ENCODE peak calls at places on chromosomes 12 and 14, in nine cellular contexts. One of them, this sample, is unnamed.

GRCh38 chr14:65261946-65262345 is 150.6 kb upstream of the FUT8 start:
- DNase-seq in GM23338: no peak
- DNase-seq in OCI-LY7: no peak
- DNase-seq in hepatocyte: no peak
- DNase-seq in HCT116: no peak
- DNase-seq in SK-N-SH: no peak
- DNase-seq in PC-3: no peak
- DNase-seq in GM23248: no peak
- DNase-seq in MM.1S: no peak
- DNase-seq in this sample: peak

GRCh38 chr12:122064034-122064777 is 14.3 kb upstream of the MLXIP start:
- DNase-seq in MM.1S: peak
- DNase-seq in GM23248: peak
- DNase-seq in hepatocyte: peak
- DNase-seq in GM23338: peak
- DNase-seq in HCT116: peak
- DNase-seq in SK-N-SH: peak
- DNase-seq in OCI-LY7: peak
- DNase-seq in PC-3: peak
- DNase-seq in this sample: peak

GRCh38 chr14:35247777-35248475 is 44.3 kb upstream of the PSMA6 start:
- DNase-seq in MM.1S: no peak
- DNase-seq in PC-3: no peak
- DNase-seq in OCI-LY7: no peak
- DNase-seq in HCT116: no peak
- DNase-seq in SK-N-SH: no peak
- DNase-seq in GM23338: no peak
- DNase-seq in GM23248: peak
- DNase-seq in hepatocyte: no peak
- DNase-seq in this sample: no peak

GRCh38 chr14:60106341-60106740 is 14.6 kb downstream of the PCNX4 start:
- DNase-seq in GM23248: peak
- DNase-seq in MM.1S: no peak
- DNase-seq in hepatocyte: peak
- DNase-seq in SK-N-SH: no peak
- DNase-seq in GM23338: no peak
- DNase-seq in HCT116: no peak
- DNase-seq in OCI-LY7: no peak
- DNase-seq in PC-3: no peak
- DNase-seq in this sample: no peak

GRCh38 chr12:39064712-39065111 is 159.3 kb upstream of the CPNE8 start:
- DNase-seq in HCT116: no peak
- DNase-seq in hepatocyte: peak
- DNase-seq in OCI-LY7: no peak
- DNase-seq in SK-N-SH: no peak
- DNase-seq in PC-3: no peak
- DNase-seq in GM23338: no peak
- DNase-seq in GM23248: no peak
- DNase-seq in MM.1S: no peak
- DNase-seq in this sample: no peak

GRCh38 chr12:104376650-104377506 is 73.3 kb downstream of the EID3 start:
- DNase-seq in GM23338: no peak
- DNase-seq in HCT116: no peak
- DNase-seq in PC-3: peak
- DNase-seq in hepatocyte: no peak
- DNase-seq in OCI-LY7: no peak
- DNase-seq in MM.1S: no peak
- DNase-seq in SK-N-SH: no peak
- DNase-seq in GM23248: peak
- DNase-seq in this sample: peak

GRCh38 chr12:100698518-100698917 is 96.1 kb upstream of the ANO4 start:
- DNase-seq in hepatocyte: no peak
- DNase-seq in GM23248: peak
- DNase-seq in GM23338: no peak
- DNase-seq in SK-N-SH: no peak
- DNase-seq in HCT116: no peak
- DNase-seq in PC-3: peak
- DNase-seq in OCI-LY7: no peak
- DNase-seq in MM.1S: no peak
- DNase-seq in this sample: no peak

GRCh38 chr14:92549853-92550244 is 36.3 kb downstream of the RIN3 start:
- DNase-seq in PC-3: no peak
- DNase-seq in MM.1S: no peak
- DNase-seq in GM23338: no peak
- DNase-seq in hepatocyte: no peak
- DNase-seq in OCI-LY7: no peak
- DNase-seq in GM23248: peak
- DNase-seq in HCT116: no peak
- DNase-seq in SK-N-SH: no peak
- DNase-seq in this sample: no peak

GRCh38 chr12:14678547-14678946 is 17.9 kb downstream of the GUCY2C start:
- DNase-seq in hepatocyte: peak
- DNase-seq in SK-N-SH: no peak
- DNase-seq in GM23248: no peak
- DNase-seq in MM.1S: no peak
- DNase-seq in GM23338: no peak
- DNase-seq in OCI-LY7: no peak
- DNase-seq in PC-3: no peak
- DNase-seq in HCT116: no peak
- DNase-seq in this sample: no peak

GRCh38 chr14:34324363-34324795 is 137.7 kb downstream of the SPTSSA start:
- DNase-seq in HCT116: peak
- DNase-seq in PC-3: peak
- DNase-seq in hepatocyte: peak
- DNase-seq in OCI-LY7: peak
- DNase-seq in GM23248: peak
- DNase-seq in GM23338: peak
- DNase-seq in SK-N-SH: peak
- DNase-seq in MM.1S: peak
- DNase-seq in this sample: peak

GRCh38 chr14:88682495-88683114 is 110.1 kb downstream of the EML5 start:
- DNase-seq in MM.1S: no peak
- DNase-seq in GM23338: peak
- DNase-seq in hepatocyte: peak
- DNase-seq in PC-3: no peak
- DNase-seq in HCT116: no peak
- DNase-seq in OCI-LY7: no peak
- DNase-seq in GM23248: no peak
- DNase-seq in SK-N-SH: peak
- DNase-seq in this sample: peak

GRCh38 chr12:89506050-89506449 is 18.5 kb downstream of the GALNT4 start:
- DNase-seq in GM23248: no peak
- DNase-seq in SK-N-SH: no peak
- DNase-seq in OCI-LY7: no peak
- DNase-seq in PC-3: no peak
- DNase-seq in MM.1S: no peak
- DNase-seq in hepatocyte: no peak
- DNase-seq in HCT116: no peak
- DNase-seq in GM23338: no peak
- DNase-seq in this sample: no peak

GRCh38 chr14:49857427-49858003 is 4.9 kb upstream of the NEMF start:
- DNase-seq in GM23338: no peak
- DNase-seq in hepatocyte: no peak
- DNase-seq in PC-3: no peak
- DNase-seq in MM.1S: no peak
- DNase-seq in GM23248: no peak
- DNase-seq in OCI-LY7: peak
- DNase-seq in HCT116: no peak
- DNase-seq in SK-N-SH: no peak
- DNase-seq in this sample: no peak

GRCh38 chr12:20011200-20011599 is 357.1 kb upstream of the PDE3A start:
- DNase-seq in HCT116: no peak
- DNase-seq in GM23248: no peak
- DNase-seq in PC-3: no peak
- DNase-seq in GM23338: no peak
- DNase-seq in OCI-LY7: no peak
- DNase-seq in hepatocyte: no peak
- DNase-seq in SK-N-SH: no peak
- DNase-seq in MM.1S: no peak
- DNase-seq in this sample: no peak

GRCh38 chr12:88896958-88897357 is 316.7 kb upstream of the KITLG start:
- DNase-seq in MM.1S: no peak
- DNase-seq in GM23248: peak
- DNase-seq in OCI-LY7: no peak
- DNase-seq in HCT116: no peak
- DNase-seq in SK-N-SH: no peak
- DNase-seq in GM23338: no peak
- DNase-seq in hepatocyte: no peak
- DNase-seq in PC-3: peak
- DNase-seq in this sample: no peak

GRCh38 chr14:36905272-36906046 is 243.8 kb downstream of the PAX9 start:
- DNase-seq in MM.1S: no peak
- DNase-seq in GM23338: no peak
- DNase-seq in GM23248: no peak
- DNase-seq in PC-3: no peak
- DNase-seq in SK-N-SH: no peak
- DNase-seq in HCT116: no peak
- DNase-seq in hepatocyte: no peak
- DNase-seq in OCI-LY7: no peak
- DNase-seq in this sample: peak

GRCh38 chr14:58901826-58902225 is 264.1 kb downstream of the DACT1 start:
- DNase-seq in SK-N-SH: no peak
- DNase-seq in hepatocyte: no peak
- DNase-seq in GM23248: no peak
- DNase-seq in OCI-LY7: no peak
- DNase-seq in GM23338: no peak
- DNase-seq in PC-3: no peak
- DNase-seq in HCT116: no peak
- DNase-seq in MM.1S: no peak
- DNase-seq in this sample: no peak

GRCh38 chr12:88416786-88417185 is 163.5 kb downstream of the KITLG start:
- DNase-seq in GM23248: peak
- DNase-seq in OCI-LY7: no peak
- DNase-seq in GM23338: no peak
- DNase-seq in hepatocyte: no peak
- DNase-seq in MM.1S: no peak
- DNase-seq in HCT116: no peak
- DNase-seq in SK-N-SH: no peak
- DNase-seq in PC-3: peak
- DNase-seq in this sample: no peak

GRCh38 chr12:123398177-123398916 is 14.4 kb downstream of the KMT5A start:
- DNase-seq in OCI-LY7: no peak
- DNase-seq in HCT116: no peak
- DNase-seq in MM.1S: no peak
- DNase-seq in SK-N-SH: no peak
- DNase-seq in hepatocyte: no peak
- DNase-seq in GM23248: peak
- DNase-seq in PC-3: no peak
- DNase-seq in GM23338: no peak
- DNase-seq in this sample: no peak

GRCh38 chr14:91237219-91237618 is 7.3 kb downstream of the GPR68 start:
- DNase-seq in MM.1S: no peak
- DNase-seq in GM23338: no peak
- DNase-seq in SK-N-SH: no peak
- DNase-seq in GM23248: peak
- DNase-seq in OCI-LY7: no peak
- DNase-seq in HCT116: no peak
- DNase-seq in PC-3: no peak
- DNase-seq in hepatocyte: no peak
- DNase-seq in this sample: no peak
- TF ChIP-seq EZH2phosphoT487 in MM.1S: no peak
- TF ChIP-seq EZH2phosphoT487 in GM23338: no peak
- TF ChIP-seq EZH2phosphoT487 in SK-N-SH: no peak
- TF ChIP-seq EZH2phosphoT487 in GM23248: no peak
- TF ChIP-seq EZH2phosphoT487 in OCI-LY7: no peak
- TF ChIP-seq EZH2phosphoT487 in HCT116: no peak
- TF ChIP-seq EZH2phosphoT487 in PC-3: no peak
- TF ChIP-seq EZH2phosphoT487 in hepatocyte: no peak
- TF ChIP-seq EZH2phosphoT487 in this sample: no peak

GRCh38 chr12:1993871-1994371 is 10.3 kb downstream of the DCP1B start:
- DNase-seq in hepatocyte: peak
- DNase-seq in MM.1S: no peak
- DNase-seq in SK-N-SH: no peak
- DNase-seq in HCT116: no peak
- DNase-seq in PC-3: peak
- DNase-seq in GM23248: peak
- DNase-seq in OCI-LY7: no peak
- DNase-seq in GM23338: no peak
- DNase-seq in this sample: no peak
- H3K4me2 ChIP-seq in hepatocyte: peak
- H3K4me2 ChIP-seq in MM.1S: no peak
- H3K4me2 ChIP-seq in SK-N-SH: no peak
- H3K4me2 ChIP-seq in HCT116: no peak
- H3K4me2 ChIP-seq in PC-3: peak
- H3K4me2 ChIP-seq in GM23248: peak
- H3K4me2 ChIP-seq in OCI-LY7: no peak
- H3K4me2 ChIP-seq in GM23338: no peak
- H3K4me2 ChIP-seq in this sample: no peak

GRCh38 chr12:109773384-109774011 is 59.7 kb downstream of the TRPV4 start:
- DNase-seq in MM.1S: peak
- DNase-seq in hepatocyte: no peak
- DNase-seq in SK-N-SH: no peak
- DNase-seq in PC-3: peak
- DNase-seq in HCT116: no peak
- DNase-seq in GM23338: no peak
- DNase-seq in OCI-LY7: no peak
- DNase-seq in GM23248: peak
- DNase-seq in this sample: no peak
- H2AFZ ChIP-seq in MM.1S: peak
- H2AFZ ChIP-seq in hepatocyte: no peak
- H2AFZ ChIP-seq in SK-N-SH: no peak
- H2AFZ ChIP-seq in PC-3: peak
- H2AFZ ChIP-seq in HCT116: peak
- H2AFZ ChIP-seq in GM23338: no peak
- H2AFZ ChIP-seq in OCI-LY7: no peak
- H2AFZ ChIP-seq in GM23248: no peak
- H2AFZ ChIP-seq in this sample: no peak

GRCh38 chr14:32366256-32366655 is 37.2 kb downstream of the AKAP6 start:
- DNase-seq in PC-3: peak
- DNase-seq in GM23248: peak
- DNase-seq in SK-N-SH: peak
- DNase-seq in hepatocyte: peak
- DNase-seq in MM.1S: no peak
- DNase-seq in OCI-LY7: no peak
- DNase-seq in GM23338: peak
- DNase-seq in HCT116: no peak
- DNase-seq in this sample: peak

GRCh38 chr14:32367501-32367900 is 38.4 kb downstream of the AKAP6 start:
- DNase-seq in GM23248: peak
- DNase-seq in GM23338: no peak
- DNase-seq in PC-3: peak
- DNase-seq in OCI-LY7: no peak
- DNase-seq in MM.1S: peak
- DNase-seq in HCT116: no peak
- DNase-seq in hepatocyte: no peak
- DNase-seq in SK-N-SH: no peak
- DNase-seq in this sample: no peak

GRCh38 chr14:32368107-32368506 is 39.0 kb downstream of the AKAP6 start:
- DNase-seq in GM23248: no peak
- DNase-seq in hepatocyte: no peak
- DNase-seq in MM.1S: no peak
- DNase-seq in PC-3: no peak
- DNase-seq in OCI-LY7: no peak
- DNase-seq in HCT116: no peak
- DNase-seq in SK-N-SH: no peak
- DNase-seq in GM23338: no peak
- DNase-seq in this sample: no peak

GRCh38 chr14:32364941-32365340 is 35.8 kb downstream of the AKAP6 start:
- DNase-seq in OCI-LY7: no peak
- DNase-seq in MM.1S: peak
- DNase-seq in hepatocyte: no peak
- DNase-seq in SK-N-SH: peak
- DNase-seq in HCT116: no peak
- DNase-seq in PC-3: no peak
- DNase-seq in GM23248: peak
- DNase-seq in GM23338: no peak
- DNase-seq in this sample: no peak

GRCh38 chr14:32366995-32367394 is 37.9 kb downstream of the AKAP6 start:
- DNase-seq in SK-N-SH: no peak
- DNase-seq in GM23338: no peak
- DNase-seq in OCI-LY7: no peak
- DNase-seq in HCT116: no peak
- DNase-seq in hepatocyte: no peak
- DNase-seq in PC-3: no peak
- DNase-seq in MM.1S: no peak
- DNase-seq in GM23248: peak
- DNase-seq in this sample: peak
- TF ChIP-seq EZH2phosphoT487 in SK-N-SH: no peak
- TF ChIP-seq EZH2phosphoT487 in GM23338: no peak
- TF ChIP-seq EZH2phosphoT487 in OCI-LY7: no peak
- TF ChIP-seq EZH2phosphoT487 in HCT116: no peak
- TF ChIP-seq EZH2phosphoT487 in hepatocyte: no peak
- TF ChIP-seq EZH2phosphoT487 in PC-3: no peak
- TF ChIP-seq EZH2phosphoT487 in MM.1S: no peak
- TF ChIP-seq EZH2phosphoT487 in GM23248: no peak
- TF ChIP-seq EZH2phosphoT487 in this sample: no peak